ENCODE peak calls at places on chromosomes 5 and 9, in six cellular contexts. K is stimulated activated CD4-positive, alpha-beta T cell treated with anti-CD3 and anti-CD28 coated beads, Interleukin-1b, Interleukin-23, amount 100 ng/mL, for 24 hours; P is NCI-H510A treated with DMSO at 0.1 percent for 48 hours; D is HS-5; W is pancreas; F is NCI-H1048. L is an unnamed sample.
A peak's percentile ranks its signal among the peaks of the same experiment; 100 is the strongest.

GRCh38 chr5:73519531-73520283 is 21.5 kb downstream of the BTF3 start:
- DNase-seq in P (peak; percentile 75), F (peak; percentile 26), W (no peak), D (peak; percentile 46), K (peak; percentile 35), L (peak; percentile 39)

GRCh38 chr9:94654165-94654894 is 15.0 kb upstream of the FBP1 start:
- DNase-seq in K (no peak), P (no peak), W (no peak), F (no peak), D (no peak), L (no peak)

GRCh38 chr5:137252513-137252912 is 246.6 kb downstream of the SPOCK1 start:
- DNase-seq in K (no peak), F (no peak), D (no peak), W (no peak), P (no peak), L (no peak)

GRCh38 chr9:85743290-85744128 is 1.8 kb upstream of the AGTPBP1 start:
- DNase-seq in K (no peak), F (peak; percentile 15), P (peak; percentile 21), D (peak; percentile 92), W (no peak), L (peak; percentile 56)

GRCh38 chr9:81565609-81566008 is 123.7 kb downstream of the TLE1 start:
- DNase-seq in K (no peak), F (no peak), W (no peak), D (no peak), P (no peak), L (no peak)

GRCh38 chr9:91192379-91192775 is 169.3 kb downstream of the AUH start:
- DNase-seq in P (peak; percentile 27), K (no peak), W (no peak), D (no peak), F (no peak), L (peak; percentile 31)

GRCh38 chr5:66144799-66145390 is 795 bp downstream of the SREK1 start:
- DNase-seq in P (no peak), W (no peak), D (no peak), K (no peak), F (no peak), L (peak; percentile 89)

GRCh38 chr9:88682431-88682831 is 147.5 kb downstream of the NXNL2 start:
- DNase-seq in K (no peak), P (no peak), F (no peak), D (no peak), W (no peak), L (no peak)

GRCh38 chr9:130997925-130998595 is 10.9 kb upstream of the LAMC3 start:
- DNase-seq in D (no peak), W (peak; percentile 83), K (no peak), F (no peak), P (peak; percentile 67), L (peak; percentile 45)

GRCh38 chr9:11792870-11793269 is 900.3 kb upstream of the TYRP1 start:
- DNase-seq in K (no peak), P (no peak), F (no peak), W (no peak), D (no peak), L (no peak)

GRCh38 chr5:41510176-41510831 is at the start of gene PLCXD3:
- DNase-seq in F (peak; percentile 61), D (no peak), W (peak; percentile 71), P (peak; percentile 10), K (no peak), L (peak; percentile 89)